ENCODE peak calls at places on chromosomes 7 and 10, in eight cellular contexts. One of them, this sample, is unnamed.

GRCh38 chr10:122326385-122326784 is 48.1 kb upstream of the PLEKHA1 start:
- DNase-seq in bronchial epithelial cell: no peak
- DNase-seq in fibroblast of mammary gland: no peak
- DNase-seq in GM23338: no peak
- DNase-seq in mucosa of descending colon: no peak
- DNase-seq in RWPE1: no peak
- DNase-seq in right lobe of liver: no peak
- DNase-seq in cardiac fibroblast: no peak
- DNase-seq in this sample: no peak

GRCh38 chr7:131219277-131220041 is 108.2 kb upstream of the MKLN1 start:
- DNase-seq in mucosa of descending colon: no peak
- DNase-seq in RWPE1: no peak
- DNase-seq in GM23338: peak; percentile 72
- DNase-seq in bronchial epithelial cell: no peak
- DNase-seq in right lobe of liver: peak; percentile 55
- DNase-seq in fibroblast of mammary gland: no peak
- DNase-seq in cardiac fibroblast: peak; percentile 21
- DNase-seq in this sample: no peak

GRCh38 chr10:62379394-62379793 is 5.2 kb downstream of the ZNF365 start:
- DNase-seq in RWPE1: no peak
- DNase-seq in bronchial epithelial cell: no peak
- DNase-seq in GM23338: no peak
- DNase-seq in mucosa of descending colon: no peak
- DNase-seq in right lobe of liver: no peak
- DNase-seq in cardiac fibroblast: no peak
- DNase-seq in fibroblast of mammary gland: no peak
- DNase-seq in this sample: no peak

GRCh38 chr10:43401627-43402026 is 7.4 kb downstream of the HNRNPF start:
- DNase-seq in RWPE1: no peak
- DNase-seq in GM23338: peak; percentile 93
- DNase-seq in mucosa of descending colon: no peak
- DNase-seq in fibroblast of mammary gland: no peak
- DNase-seq in cardiac fibroblast: no peak
- DNase-seq in bronchial epithelial cell: no peak
- DNase-seq in right lobe of liver: no peak
- DNase-seq in this sample: no peak

GRCh38 chr7:98251251-98251843 is 685 bp downstream of the TECPR1 start:
- DNase-seq in right lobe of liver: peak; percentile 64
- DNase-seq in fibroblast of mammary gland: peak; percentile 30
- DNase-seq in mucosa of descending colon: peak; percentile 89
- DNase-seq in RWPE1: no peak
- DNase-seq in bronchial epithelial cell: peak; percentile 49
- DNase-seq in GM23338: peak; percentile 45
- DNase-seq in cardiac fibroblast: peak; percentile 42
- DNase-seq in this sample: peak; percentile 31

GRCh38 chr10:42940487-42941157 is 136.2 kb upstream of the RET start:
- DNase-seq in RWPE1: no peak
- DNase-seq in right lobe of liver: no peak
- DNase-seq in mucosa of descending colon: no peak
- DNase-seq in fibroblast of mammary gland: no peak
- DNase-seq in cardiac fibroblast: no peak
- DNase-seq in bronchial epithelial cell: no peak
- DNase-seq in GM23338: peak; percentile 28
- DNase-seq in this sample: no peak

GRCh38 chr10:69952069-69952800 is 100.4 kb upstream of the MACROH2A2 start:
- DNase-seq in RWPE1: no peak
- DNase-seq in fibroblast of mammary gland: no peak
- DNase-seq in mucosa of descending colon: no peak
- DNase-seq in right lobe of liver: no peak
- DNase-seq in bronchial epithelial cell: no peak
- DNase-seq in cardiac fibroblast: no peak
- DNase-seq in GM23338: no peak
- DNase-seq in this sample: no peak

GRCh38 chr7:40922316-40922670 is 780.6 kb downstream of the INHBA start:
- DNase-seq in RWPE1: peak; percentile 92
- DNase-seq in cardiac fibroblast: peak; percentile 84
- DNase-seq in fibroblast of mammary gland: peak; percentile 71
- DNase-seq in mucosa of descending colon: no peak
- DNase-seq in bronchial epithelial cell: peak; percentile 99
- DNase-seq in right lobe of liver: no peak
- DNase-seq in GM23338: no peak
- DNase-seq in this sample: no peak

GRCh38 chr10:62025901-62026879 is 124.7 kb downstream of the ARID5B start:
- DNase-seq in GM23338: no peak
- DNase-seq in mucosa of descending colon: no peak
- DNase-seq in fibroblast of mammary gland: peak; percentile 91
- DNase-seq in right lobe of liver: no peak
- DNase-seq in bronchial epithelial cell: peak; percentile 96
- DNase-seq in RWPE1: peak; percentile 74
- DNase-seq in cardiac fibroblast: peak; percentile 81
- DNase-seq in this sample: no peak

GRCh38 chr7:116436305-116436826 is 63.2 kb upstream of the CAV2 start:
- DNase-seq in fibroblast of mammary gland: no peak
- DNase-seq in bronchial epithelial cell: no peak
- DNase-seq in GM23338: no peak
- DNase-seq in cardiac fibroblast: no peak
- DNase-seq in right lobe of liver: no peak
- DNase-seq in mucosa of descending colon: no peak
- DNase-seq in RWPE1: no peak
- DNase-seq in this sample: no peak

GRCh38 chr7:121504478-121504877 is 108.4 kb upstream of the FAM3C start:
- DNase-seq in fibroblast of mammary gland: peak; percentile 87
- DNase-seq in cardiac fibroblast: peak; percentile 65
- DNase-seq in right lobe of liver: no peak
- DNase-seq in bronchial epithelial cell: peak; percentile 67
- DNase-seq in RWPE1: peak; percentile 70
- DNase-seq in GM23338: no peak
- DNase-seq in mucosa of descending colon: no peak
- DNase-seq in this sample: no peak

GRCh38 chr10:73998623-73999622 is 1.0 kb downstream of the VCL start:
- DNase-seq in cardiac fibroblast: peak; percentile 85
- DNase-seq in GM23338: peak; percentile 73
- DNase-seq in bronchial epithelial cell: peak; percentile 81
- DNase-seq in right lobe of liver: peak; percentile 58
- DNase-seq in mucosa of descending colon: peak; percentile 77
- DNase-seq in RWPE1: peak; percentile 79
- DNase-seq in fibroblast of mammary gland: peak; percentile 93
- DNase-seq in this sample: peak; percentile 19

GRCh38 chr10:34252111-34252510 is 563.0 kb downstream of the PARD3 start:
- DNase-seq in right lobe of liver: no peak
- DNase-seq in GM23338: peak; percentile 64
- DNase-seq in fibroblast of mammary gland: no peak
- DNase-seq in RWPE1: no peak
- DNase-seq in cardiac fibroblast: no peak
- DNase-seq in bronchial epithelial cell: peak; percentile 17
- DNase-seq in mucosa of descending colon: no peak
- DNase-seq in this sample: no peak

GRCh38 chr10:71832967-71833366 is 18.1 kb downstream of the PSAP start:
- DNase-seq in cardiac fibroblast: no peak
- DNase-seq in right lobe of liver: no peak
- DNase-seq in mucosa of descending colon: no peak
- DNase-seq in GM23338: no peak
- DNase-seq in bronchial epithelial cell: no peak
- DNase-seq in RWPE1: no peak
- DNase-seq in fibroblast of mammary gland: no peak
- DNase-seq in this sample: no peak

GRCh38 chr10:71834343-71834674 is 16.7 kb downstream of the PSAP start:
- DNase-seq in RWPE1: no peak
- DNase-seq in right lobe of liver: no peak
- DNase-seq in GM23338: no peak
- DNase-seq in cardiac fibroblast: no peak
- DNase-seq in fibroblast of mammary gland: no peak
- DNase-seq in bronchial epithelial cell: no peak
- DNase-seq in mucosa of descending colon: no peak
- DNase-seq in this sample: no peak

GRCh38 chr10:71833451-71834342 is 17.4 kb downstream of the PSAP start:
- DNase-seq in mucosa of descending colon: no peak
- DNase-seq in right lobe of liver: no peak
- DNase-seq in fibroblast of mammary gland: no peak
- DNase-seq in bronchial epithelial cell: no peak
- DNase-seq in GM23338: no peak
- DNase-seq in cardiac fibroblast: no peak
- DNase-seq in RWPE1: no peak
- DNase-seq in this sample: no peak

GRCh38 chr10:71830726-71831125 is 20.3 kb downstream of the PSAP start:
- DNase-seq in mucosa of descending colon: no peak
- DNase-seq in fibroblast of mammary gland: no peak
- DNase-seq in cardiac fibroblast: no peak
- DNase-seq in RWPE1: no peak
- DNase-seq in GM23338: no peak
- DNase-seq in bronchial epithelial cell: no peak
- DNase-seq in right lobe of liver: no peak
- DNase-seq in this sample: no peak

DNA sequence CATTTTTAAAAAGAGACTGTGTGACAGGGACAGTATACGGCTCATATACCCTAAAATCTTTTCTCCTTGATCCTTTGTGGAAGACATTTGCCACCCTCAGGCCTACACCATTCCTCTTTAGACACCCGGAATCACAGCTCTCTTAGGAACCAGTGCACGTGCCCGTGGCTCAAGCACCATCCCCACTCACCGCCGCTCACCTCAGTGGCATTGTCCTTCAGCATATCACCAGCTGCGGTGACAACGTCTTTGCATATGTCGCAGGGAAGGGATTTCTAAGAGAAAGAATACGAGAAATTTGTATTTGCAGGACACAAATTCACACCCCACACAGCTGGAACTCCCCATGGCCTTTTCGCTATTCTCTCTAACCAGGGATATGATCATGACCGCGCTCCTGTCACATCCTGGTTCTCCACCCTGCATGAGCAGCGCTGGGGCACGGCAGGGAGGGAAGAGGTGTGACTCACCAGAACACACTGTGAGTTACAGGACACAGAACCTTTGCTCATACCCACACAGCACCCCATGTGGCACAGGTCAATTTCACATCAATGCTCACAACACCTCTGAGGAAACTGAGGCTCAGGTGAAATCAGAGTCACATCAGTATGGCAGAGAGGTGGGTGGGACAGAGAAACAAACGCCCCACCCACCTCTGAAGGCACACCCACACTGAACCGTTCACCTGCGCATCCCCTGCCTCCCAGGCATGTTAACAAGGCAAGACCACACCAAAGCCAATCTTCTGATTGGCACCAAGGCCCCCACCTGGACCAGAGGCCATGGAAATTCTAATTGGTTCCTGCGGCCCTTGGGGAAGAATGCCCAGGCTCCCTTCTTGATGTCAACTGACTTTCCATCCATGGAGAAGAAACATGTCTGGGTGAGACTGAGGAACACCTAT is 19.2 kb downstream of the PSAP start:
- DNase-seq in cardiac fibroblast: peak; percentile 82
- DNase-seq in GM23338: no peak
- DNase-seq in fibroblast of mammary gland: peak; percentile 60
- DNase-seq in bronchial epithelial cell: peak; percentile 85
- DNase-seq in mucosa of descending colon: no peak
- DNase-seq in RWPE1: peak; percentile 81
- DNase-seq in right lobe of liver: no peak
- DNase-seq in this sample: no peak
- TF ChIP-seq CTCF in cardiac fibroblast: peak; percentile 15
- TF ChIP-seq CTCF in GM23338: no peak
- TF ChIP-seq CTCF in fibroblast of mammary gland: no peak
- TF ChIP-seq CTCF in bronchial epithelial cell: peak; percentile 31
- TF ChIP-seq CTCF in mucosa of descending colon: no peak
- TF ChIP-seq CTCF in RWPE1: no peak
- TF ChIP-seq CTCF in right lobe of liver: no peak
- TF ChIP-seq CTCF in this sample: no peak

GRCh38 chr7:69826283-69826682 is 228.0 kb downstream of the AUTS2 start:
- DNase-seq in mucosa of descending colon: no peak
- DNase-seq in bronchial epithelial cell: no peak
- DNase-seq in RWPE1: no peak
- DNase-seq in right lobe of liver: no peak
- DNase-seq in fibroblast of mammary gland: no peak
- DNase-seq in cardiac fibroblast: no peak
- DNase-seq in GM23338: no peak
- DNase-seq in this sample: no peak

GRCh38 chr7:69823151-69823744 is 225.0 kb downstream of the AUTS2 start:
- DNase-seq in GM23338: no peak
- DNase-seq in bronchial epithelial cell: no peak
- DNase-seq in fibroblast of mammary gland: no peak
- DNase-seq in right lobe of liver: no peak
- DNase-seq in mucosa of descending colon: no peak
- DNase-seq in RWPE1: no peak
- DNase-seq in cardiac fibroblast: no peak
- DNase-seq in this sample: no peak

GRCh38 chr7:69827140-69827919 is 229.1 kb downstream of the AUTS2 start:
- DNase-seq in mucosa of descending colon: no peak
- DNase-seq in bronchial epithelial cell: no peak
- DNase-seq in cardiac fibroblast: no peak
- DNase-seq in GM23338: no peak
- DNase-seq in RWPE1: no peak
- DNase-seq in right lobe of liver: no peak
- DNase-seq in fibroblast of mammary gland: no peak
- DNase-seq in this sample: no peak

GRCh38 chr7:69820479-69821192 is 222.4 kb downstream of the AUTS2 start:
- DNase-seq in right lobe of liver: no peak
- DNase-seq in RWPE1: no peak
- DNase-seq in GM23338: no peak
- DNase-seq in bronchial epithelial cell: no peak
- DNase-seq in fibroblast of mammary gland: no peak
- DNase-seq in mucosa of descending colon: no peak
- DNase-seq in cardiac fibroblast: no peak
- DNase-seq in this sample: no peak

GRCh38 chr7:69825031-69825681 is 226.9 kb downstream of the AUTS2 start:
- DNase-seq in GM23338: no peak
- DNase-seq in RWPE1: no peak
- DNase-seq in mucosa of descending colon: no peak
- DNase-seq in fibroblast of mammary gland: no peak
- DNase-seq in cardiac fibroblast: no peak
- DNase-seq in right lobe of liver: no peak
- DNase-seq in bronchial epithelial cell: no peak
- DNase-seq in this sample: no peak
- TF ChIP-seq CTCF in GM23338: no peak
- TF ChIP-seq CTCF in RWPE1: no peak
- TF ChIP-seq CTCF in mucosa of descending colon: no peak
- TF ChIP-seq CTCF in fibroblast of mammary gland: no peak
- TF ChIP-seq CTCF in cardiac fibroblast: no peak
- TF ChIP-seq CTCF in right lobe of liver: no peak
- TF ChIP-seq CTCF in bronchial epithelial cell: no peak
- TF ChIP-seq CTCF in this sample: no peak

DNA sequence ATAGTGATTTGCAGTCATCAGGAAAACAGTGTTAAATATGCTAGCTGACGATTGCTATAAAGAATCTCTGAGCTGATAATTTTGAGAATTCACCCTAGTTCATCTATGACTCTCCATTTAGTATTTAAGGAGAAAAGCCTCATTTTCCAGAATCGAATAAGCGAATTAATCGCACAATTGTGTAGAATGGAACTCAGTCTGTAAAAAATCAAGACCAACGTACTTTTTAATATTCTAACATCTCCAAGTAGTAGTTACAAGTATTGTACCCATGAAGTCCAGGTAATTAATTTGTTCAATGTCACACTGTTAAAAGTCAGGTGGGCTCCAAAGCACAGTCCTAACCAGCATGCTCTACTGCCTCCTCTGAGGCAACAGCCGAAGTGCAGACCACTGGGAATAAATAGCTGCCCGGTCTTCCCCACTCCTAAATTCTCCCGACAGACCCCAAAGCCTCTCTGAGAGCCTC is 380 bp upstream of the AGBL3 start:
- DNase-seq in right lobe of liver: no peak
- DNase-seq in mucosa of descending colon: no peak
- DNase-seq in GM23338: no peak
- DNase-seq in cardiac fibroblast: no peak
- DNase-seq in fibroblast of mammary gland: no peak
- DNase-seq in bronchial epithelial cell: no peak
- DNase-seq in RWPE1: no peak
- DNase-seq in this sample: no peak
- TF ChIP-seq CTCF in right lobe of liver: no peak
- TF ChIP-seq CTCF in mucosa of descending colon: no peak
- TF ChIP-seq CTCF in GM23338: no peak
- TF ChIP-seq CTCF in cardiac fibroblast: peak; percentile 21
- TF ChIP-seq CTCF in fibroblast of mammary gland: no peak
- TF ChIP-seq CTCF in bronchial epithelial cell: no peak
- TF ChIP-seq CTCF in RWPE1: no peak
- TF ChIP-seq CTCF in this sample: no peak

GRCh38 chr7:150860291-150860977 is 8.1 kb downstream of the AOC1 start:
- DNase-seq in right lobe of liver: no peak
- DNase-seq in bronchial epithelial cell: no peak
- DNase-seq in fibroblast of mammary gland: no peak
- DNase-seq in cardiac fibroblast: no peak
- DNase-seq in GM23338: no peak
- DNase-seq in RWPE1: no peak
- DNase-seq in mucosa of descending colon: no peak
- DNase-seq in this sample: no peak
- TF ChIP-seq CTCF in right lobe of liver: no peak
- TF ChIP-seq CTCF in bronchial epithelial cell: no peak
- TF ChIP-seq CTCF in fibroblast of mammary gland: no peak
- TF ChIP-seq CTCF in cardiac fibroblast: no peak
- TF ChIP-seq CTCF in GM23338: no peak
- TF ChIP-seq CTCF in RWPE1: no peak
- TF ChIP-seq CTCF in mucosa of descending colon: no peak
- TF ChIP-seq CTCF in this sample: no peak

This sample was measured in natural killer cell.